ENCODE peak calls at places on chromosome 7, in four cellular contexts. One of them, this sample, is unnamed.

GRCh38 chr7:99143853-99144672 is at the start of gene SMURF1:
- DNase-seq in HCT116: no peak
- DNase-seq in hepatocyte: peak
- DNase-seq in SK-N-SH: peak
- DNase-seq in this sample: peak

GRCh38 chr7:127755965-127756364 is 104.0 kb downstream of the SND1 start:
- DNase-seq in HCT116: no peak
- DNase-seq in hepatocyte: no peak
- DNase-seq in SK-N-SH: no peak
- DNase-seq in this sample: no peak

GRCh38 chr7:356087-356486 is 66.1 kb downstream of the FOXL3 start:
- DNase-seq in HCT116: no peak
- DNase-seq in hepatocyte: no peak
- DNase-seq in SK-N-SH: no peak
- DNase-seq in this sample: no peak

GRCh38 chr7:158005531-158005930 is 582.1 kb downstream of the PTPRN2 start:
- DNase-seq in HCT116: no peak
- DNase-seq in hepatocyte: no peak
- DNase-seq in SK-N-SH: no peak
- DNase-seq in this sample: no peak

GRCh38 chr7:953547-954327 is 743 bp downstream of the ADAP1 start:
- DNase-seq in HCT116: no peak
- DNase-seq in hepatocyte: peak
- DNase-seq in SK-N-SH: peak
- DNase-seq in this sample: peak

GRCh38 chr7:27100601-27101187 is 1.8 kb downstream of the HOXA2 start:
- DNase-seq in HCT116: no peak
- DNase-seq in hepatocyte: no peak
- DNase-seq in SK-N-SH: no peak
- DNase-seq in this sample: peak

GRCh38 chr7:2195403-2196246 is 37.1 kb downstream of the MAD1L1 start:
- DNase-seq in HCT116: no peak
- DNase-seq in hepatocyte: no peak
- DNase-seq in SK-N-SH: no peak
- DNase-seq in this sample: no peak

GRCh38 chr7:75928600-75928939 is 13.6 kb downstream of the POR start:
- DNase-seq in HCT116: no peak
- DNase-seq in hepatocyte: no peak
- DNase-seq in SK-N-SH: no peak
- DNase-seq in this sample: no peak

GRCh38 chr7:66554326-66554725 is 74.4 kb upstream of the KCTD7 start:
- DNase-seq in HCT116: no peak
- DNase-seq in hepatocyte: no peak
- DNase-seq in SK-N-SH: no peak
- DNase-seq in this sample: no peak

GRCh38 chr7:154928136-154929005 is 74.6 kb downstream of the PAXIP1 start:
- DNase-seq in HCT116: peak
- DNase-seq in hepatocyte: peak
- DNase-seq in SK-N-SH: peak
- DNase-seq in this sample: no peak

GRCh38 chr7:1653500-1653899 is 16.6 kb upstream of the ELFN1 start:
- DNase-seq in HCT116: no peak
- DNase-seq in hepatocyte: no peak
- DNase-seq in SK-N-SH: no peak
- DNase-seq in this sample: no peak

GRCh38 chr7:50620418-50620817 is 55.2 kb upstream of the DDC start:
- DNase-seq in HCT116: no peak
- DNase-seq in hepatocyte: no peak
- DNase-seq in SK-N-SH: no peak
- DNase-seq in this sample: no peak

GRCh38 chr7:19114591-19114855 is 2.9 kb downstream of the TWIST1 start:
- DNase-seq in HCT116: no peak
- DNase-seq in hepatocyte: no peak
- DNase-seq in SK-N-SH: no peak
- DNase-seq in this sample: no peak

GRCh38 chr7:25820432-25821040 is 331.5 kb upstream of the NFE2L3 start:
- DNase-seq in HCT116: peak
- DNase-seq in hepatocyte: peak
- DNase-seq in SK-N-SH: peak
- DNase-seq in this sample: peak

GRCh38 chr7:82559203-82559805 is 115.7 kb upstream of the CACNA2D1 start:
- DNase-seq in HCT116: no peak
- DNase-seq in hepatocyte: peak
- DNase-seq in SK-N-SH: peak
- DNase-seq in this sample: peak

GRCh38 chr7:26156454-26157365 is 4.7 kb downstream of the NFE2L3 start:
- DNase-seq in HCT116: peak
- DNase-seq in hepatocyte: peak
- DNase-seq in SK-N-SH: no peak
- DNase-seq in this sample: no peak

GRCh38 chr7:143408686-143409551 is at the start of gene EPHA1:
- DNase-seq in HCT116: peak
- DNase-seq in hepatocyte: peak
- DNase-seq in SK-N-SH: no peak
- DNase-seq in this sample: peak

GRCh38 chr7:19375986-19376385 is 230.8 kb upstream of the FERD3L start:
- DNase-seq in HCT116: no peak
- DNase-seq in hepatocyte: no peak
- DNase-seq in SK-N-SH: no peak
- DNase-seq in this sample: no peak

GRCh38 chr7:139896831-139897230 is 67.8 kb downstream of the TBXAS1 start:
- DNase-seq in HCT116: no peak
- DNase-seq in hepatocyte: no peak
- DNase-seq in SK-N-SH: no peak
- DNase-seq in this sample: no peak

GRCh38 chr7:43337191-43337590 is 224.7 kb downstream of the HECW1 start:
- DNase-seq in HCT116: no peak
- DNase-seq in hepatocyte: no peak
- DNase-seq in SK-N-SH: no peak
- DNase-seq in this sample: no peak

GRCh38 chr7:107224858-107225257 is 56.1 kb downstream of the HBP1 start:
- DNase-seq in HCT116: no peak
- DNase-seq in hepatocyte: no peak
- DNase-seq in SK-N-SH: no peak
- DNase-seq in this sample: no peak

GRCh38 chr7:90211391-90212148 is at the start of gene STEAP2:
- DNase-seq in HCT116: peak
- DNase-seq in hepatocyte: peak
- DNase-seq in SK-N-SH: peak
- DNase-seq in this sample: peak

GRCh38 chr7:101985646-101986199 is 168.3 kb downstream of the CUX1 start:
- DNase-seq in HCT116: no peak
- DNase-seq in hepatocyte: no peak
- DNase-seq in SK-N-SH: no peak
- DNase-seq in this sample: peak

GRCh38 chr7:140512317-140513000 is 33.2 kb upstream of the MKRN1 start:
- DNase-seq in HCT116: peak
- DNase-seq in hepatocyte: peak
- DNase-seq in SK-N-SH: peak
- DNase-seq in this sample: no peak

GRCh38 chr7:94509264-94509878 is at the start of gene CASD1:
- DNase-seq in HCT116: no peak
- DNase-seq in hepatocyte: no peak
- DNase-seq in SK-N-SH: no peak
- DNase-seq in this sample: no peak

GRCh38 chr7:94510582-94511456 is 1.2 kb downstream of the CASD1 start:
- DNase-seq in HCT116: no peak
- DNase-seq in hepatocyte: peak
- DNase-seq in SK-N-SH: peak
- DNase-seq in this sample: peak

GRCh38 chr7:94511763-94512162 is 2.2 kb downstream of the CASD1 start:
- DNase-seq in HCT116: no peak
- DNase-seq in hepatocyte: no peak
- DNase-seq in SK-N-SH: no peak
- DNase-seq in this sample: no peak

GRCh38 chr7:94507962-94508361 is 1.6 kb upstream of the CASD1 start:
- DNase-seq in HCT116: no peak
- DNase-seq in hepatocyte: no peak
- DNase-seq in SK-N-SH: no peak
- DNase-seq in this sample: no peak

DNA sequence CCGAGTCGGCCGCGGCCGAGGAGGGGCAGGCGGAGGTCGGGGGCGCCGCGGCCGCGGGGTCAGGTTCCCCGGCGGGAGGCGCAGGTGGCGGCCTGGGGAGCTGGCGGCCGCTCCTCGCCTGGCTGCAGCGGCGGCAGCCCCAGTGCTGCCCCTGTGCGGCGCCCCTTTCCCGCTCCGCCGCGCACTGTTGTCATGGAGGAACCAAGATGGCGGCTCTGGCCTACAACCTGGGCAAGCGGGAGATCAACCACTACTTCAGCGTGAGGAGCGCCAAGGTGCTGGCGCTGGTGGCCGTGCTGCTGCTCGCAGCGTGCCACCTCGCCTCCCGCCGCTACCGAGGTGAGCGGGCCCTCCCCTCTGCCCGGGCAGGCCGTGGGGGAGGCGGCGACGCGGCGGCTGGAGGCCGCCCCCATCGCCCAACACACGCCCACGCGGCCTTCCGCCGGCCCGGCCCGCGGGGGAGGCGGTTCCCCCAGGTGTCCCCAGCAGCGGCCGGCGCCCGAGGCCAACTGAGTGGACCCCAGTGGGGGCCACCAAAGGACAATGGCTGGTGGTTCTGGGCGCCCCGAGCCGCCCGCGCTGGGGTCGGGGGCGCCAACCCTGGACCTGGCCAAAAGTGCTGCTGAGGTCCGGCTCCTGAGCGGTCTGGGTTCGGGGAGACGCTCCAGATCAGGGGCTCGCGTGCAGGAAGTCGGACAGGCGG is 421 bp downstream of the CASD1 start:
- DNase-seq in HCT116: no peak
- DNase-seq in hepatocyte: peak
- DNase-seq in SK-N-SH: peak
- DNase-seq in this sample: peak
- TF ChIP-seq CTCF in HCT116: no peak
- TF ChIP-seq CTCF in hepatocyte: peak
- TF ChIP-seq CTCF in SK-N-SH: no peak
- TF ChIP-seq CTCF in this sample: peak

GRCh38 chr7:130654850-130655249 is 13.7 kb downstream of the COPG2 start:
- DNase-seq in HCT116: no peak
- DNase-seq in hepatocyte: no peak
- DNase-seq in SK-N-SH: no peak
- DNase-seq in this sample: no peak

GRCh38 chr7:130648580-130648979 is 20.0 kb downstream of the COPG2 start:
- DNase-seq in HCT116: no peak
- DNase-seq in hepatocyte: no peak
- DNase-seq in SK-N-SH: no peak
- DNase-seq in this sample: no peak

GRCh38 chr7:130650616-130651015 is 17.9 kb downstream of the COPG2 start:
- DNase-seq in HCT116: no peak
- DNase-seq in hepatocyte: no peak
- DNase-seq in SK-N-SH: no peak
- DNase-seq in this sample: no peak

GRCh38 chr7:130649004-130649790 is 19.4 kb downstream of the COPG2 start:
- DNase-seq in HCT116: peak
- DNase-seq in hepatocyte: peak
- DNase-seq in SK-N-SH: no peak
- DNase-seq in this sample: no peak
- TF ChIP-seq EZH2phosphoT487 in HCT116: no peak
- TF ChIP-seq EZH2phosphoT487 in hepatocyte: no peak
- TF ChIP-seq EZH2phosphoT487 in SK-N-SH: no peak
- TF ChIP-seq EZH2phosphoT487 in this sample: no peak

DNA sequence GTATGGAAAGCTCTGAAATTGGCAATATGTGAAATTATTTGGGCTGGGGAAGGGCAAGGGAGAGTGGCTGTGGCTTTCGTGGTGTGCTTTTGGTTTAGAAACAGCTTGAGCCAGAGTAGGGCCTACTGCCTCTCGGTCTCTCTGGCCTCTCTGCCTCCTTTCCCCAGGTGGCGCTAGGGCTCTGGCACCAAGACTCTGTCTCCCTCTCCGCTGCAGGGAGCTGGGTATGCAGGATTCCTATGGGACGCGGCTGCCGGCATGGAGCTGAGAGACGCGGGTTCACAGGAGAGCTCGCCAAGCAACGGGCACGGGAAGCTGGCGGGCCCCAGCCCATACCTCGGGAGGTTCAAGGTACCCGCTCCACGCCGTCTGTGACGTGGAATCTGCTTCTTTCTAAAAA is 105.2 kb upstream of the ANLN start:
- DNase-seq in HCT116: no peak
- DNase-seq in hepatocyte: no peak
- DNase-seq in SK-N-SH: no peak
- DNase-seq in this sample: peak
- TF ChIP-seq CTCF in HCT116: peak
- TF ChIP-seq CTCF in hepatocyte: no peak
- TF ChIP-seq CTCF in SK-N-SH: no peak
- TF ChIP-seq CTCF in this sample: peak

GRCh38 chr7:137538361-137538762 is 194.8 kb upstream of the PTN start:
- DNase-seq in HCT116: no peak
- DNase-seq in hepatocyte: no peak
- DNase-seq in SK-N-SH: no peak
- DNase-seq in this sample: no peak
- TF ChIP-seq EZH2phosphoT487 in HCT116: no peak
- TF ChIP-seq EZH2phosphoT487 in hepatocyte: no peak
- TF ChIP-seq EZH2phosphoT487 in SK-N-SH: no peak
- TF ChIP-seq EZH2phosphoT487 in this sample: no peak

GRCh38 chr7:17530741-17531417 is 232.4 kb downstream of the AHR start:
- DNase-seq in HCT116: peak
- DNase-seq in hepatocyte: no peak
- DNase-seq in SK-N-SH: no peak
- DNase-seq in this sample: peak
- TF ChIP-seq CTCF in HCT116: peak
- TF ChIP-seq CTCF in hepatocyte: peak
- TF ChIP-seq CTCF in SK-N-SH: peak
- TF ChIP-seq CTCF in this sample: peak

GRCh38 chr7:55476071-55476803 is 96.1 kb downstream of the VOPP1 start:
- DNase-seq in HCT116: no peak
- DNase-seq in hepatocyte: no peak
- DNase-seq in SK-N-SH: no peak
- DNase-seq in this sample: no peak
- TF ChIP-seq EZH2phosphoT487 in HCT116: no peak
- TF ChIP-seq EZH2phosphoT487 in hepatocyte: no peak
- TF ChIP-seq EZH2phosphoT487 in SK-N-SH: no peak
- TF ChIP-seq EZH2phosphoT487 in this sample: no peak

DNA sequence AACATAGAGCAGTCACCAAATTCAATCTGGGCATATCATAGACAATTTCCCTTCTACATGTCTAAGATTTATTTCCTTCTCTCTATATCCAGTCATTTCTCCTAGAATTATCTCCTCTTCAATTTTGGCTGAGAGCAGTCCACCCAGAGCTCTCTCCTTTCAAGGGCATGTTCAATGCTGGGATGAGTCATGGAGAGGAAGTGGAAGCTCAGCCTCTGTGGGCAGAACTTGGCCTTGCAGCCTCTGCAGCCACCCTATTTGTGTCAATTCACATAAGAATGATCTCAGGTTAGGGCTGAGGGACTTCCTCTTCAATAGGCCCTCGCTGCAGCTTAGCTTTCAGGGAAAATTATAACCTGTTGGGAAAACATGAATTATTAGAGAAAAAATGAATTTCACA is 560.8 kb downstream of the POM121L12 start:
- DNase-seq in HCT116: no peak
- DNase-seq in hepatocyte: peak
- DNase-seq in SK-N-SH: no peak
- DNase-seq in this sample: no peak
- TF ChIP-seq CTCF in HCT116: no peak
- TF ChIP-seq CTCF in hepatocyte: no peak
- TF ChIP-seq CTCF in SK-N-SH: no peak
- TF ChIP-seq CTCF in this sample: no peak

GRCh38 chr7:12609556-12609955 is 39.0 kb downstream of the SCIN start:
- DNase-seq in HCT116: no peak
- DNase-seq in hepatocyte: no peak
- DNase-seq in SK-N-SH: no peak
- DNase-seq in this sample: no peak
- TF ChIP-seq EZH2phosphoT487 in HCT116: no peak
- TF ChIP-seq EZH2phosphoT487 in hepatocyte: no peak
- TF ChIP-seq EZH2phosphoT487 in SK-N-SH: no peak
- TF ChIP-seq EZH2phosphoT487 in this sample: no peak

GRCh38 chr7:74183653-74184450 is 9.7 kb downstream of the EIF4H start:
- DNase-seq in HCT116: no peak
- DNase-seq in hepatocyte: no peak
- DNase-seq in SK-N-SH: peak
- DNase-seq in this sample: peak
- TF ChIP-seq CTCF in HCT116: peak
- TF ChIP-seq CTCF in hepatocyte: peak
- TF ChIP-seq CTCF in SK-N-SH: peak
- TF ChIP-seq CTCF in this sample: peak

This sample was measured in neural progenitor cell.